ENCODE peak calls at places on chromosomes 3 and 15, in seven cellular contexts. E is left ventricle myocardium inferior, X is fibroblast of lung, D is body of pancreas, L is ascending aorta, R is dorsolateral prefrontal cortex, Z is OCI-LY7. I is an unnamed sample.

GRCh38 chr3:81005992-81006391 is 755.5 kb downstream of the GBE1 start:
- DNase-seq in D (no peak), X (no peak), L (no peak), R (no peak), Z (no peak), E (no peak), I (no peak)

GRCh38 chr15:42107483-42107882 is 13.1 kb upstream of the PLA2G4D start:
- DNase-seq in E (no peak), L (no peak), Z (peak), R (peak), X (no peak), D (peak), I (no peak)

GRCh38 chr3:35200056-35200455 is 439.3 kb upstream of the ARPP21 start:
- DNase-seq in L (no peak), Z (no peak), R (no peak), D (no peak), X (no peak), E (no peak), I (peak)

GRCh38 chr3:104437131-104437750 is 929.5 kb upstream of the ALCAM start:
- DNase-seq in R (no peak), E (no peak), Z (no peak), D (peak), L (no peak), X (peak), I (peak)

GRCh38 chr15:35481992-35482391 is 64.0 kb downstream of the DPH6 start:
- DNase-seq in X (peak), R (no peak), D (no peak), L (no peak), E (no peak), Z (no peak), I (peak)

GRCh38 chr15:62066663-62067447 is at the start of gene C2CD4A:
- DNase-seq in D (peak), E (peak), Z (peak), R (peak), X (peak), L (no peak), I (peak)

GRCh38 chr3:35335703-35336102 is 303.6 kb upstream of the ARPP21 start:
- DNase-seq in R (no peak), Z (no peak), D (no peak), L (no peak), X (no peak), E (no peak), I (no peak)

GRCh38 chr3:178505832-178506231 is 30.4 kb upstream of the KCNMB2 start:
- DNase-seq in L (no peak), X (no peak), E (no peak), R (no peak), D (no peak), Z (no peak), I (no peak)

GRCh38 chr15:25416693-25417092 is 22.1 kb downstream of the UBE3A start:
- DNase-seq in Z (peak), X (no peak), E (no peak), R (no peak), D (no peak), L (no peak), I (no peak)

GRCh38 chr3:31106204-31106603 is 211.7 kb upstream of the GADL1 start:
- DNase-seq in R (no peak), E (no peak), D (no peak), L (no peak), X (peak), Z (peak), I (no peak)

GRCh38 chr3:148420251-148420650 is 277.5 kb upstream of the AGTR1 start:
- DNase-seq in X (no peak), Z (no peak), D (no peak), L (no peak), R (no peak), E (no peak), I (no peak)

GRCh38 chr15:51193526-51193925 is 98.8 kb upstream of the TNFAIP8L3 start:
- DNase-seq in X (no peak), R (no peak), D (no peak), Z (no peak), L (no peak), E (no peak), I (no peak)

GRCh38 chr15:43792761-43793493 is 807 bp downstream of the SERF2 start:
- DNase-seq in R (no peak), L (no peak), D (peak), X (no peak), Z (peak), E (no peak), I (no peak)

GRCh38 chr3:134353171-134353825 is 20.9 kb downstream of the AMOTL2 start:
- DNase-seq in D (no peak), E (no peak), R (peak), L (no peak), X (no peak), Z (no peak), I (no peak)

GRCh38 chr15:90031231-90031791 is 30.2 kb downstream of the ZNF710 start:
- DNase-seq in X (peak), E (no peak), R (no peak), D (peak), L (no peak), Z (peak), I (no peak)

GRCh38 chr3:136305879-136306278 is 55.7 kb downstream of the PCCB start:
- DNase-seq in X (peak), D (no peak), E (no peak), R (no peak), Z (peak), L (no peak), I (no peak)

GRCh38 chr3:23495507-23495906 is 292.4 kb downstream of the UBE2E2 start:
- DNase-seq in L (no peak), E (no peak), D (no peak), R (no peak), Z (no peak), X (no peak), I (no peak)

GRCh38 chr15:99536422-99537033 is 29.3 kb upstream of the MEF2A start:
- DNase-seq in L (peak), R (no peak), X (peak), D (peak), E (no peak), Z (no peak), I (peak)

GRCh38 chr3:160564949-160565441 is 376 bp downstream of the KPNA4 start:
- DNase-seq in X (peak), D (peak), E (peak), Z (peak), L (peak), R (peak), I (no peak)

GRCh38 chr3:23325466-23326065 is 122.4 kb downstream of the UBE2E2 start:
- DNase-seq in L (no peak), D (no peak), R (no peak), E (no peak), Z (peak), X (no peak), I (no peak)

GRCh38 chr15:101275018-101275417 is 2.3 kb downstream of the SELENOS start:
- DNase-seq in L (no peak), E (no peak), R (no peak), Z (no peak), X (no peak), D (no peak), I (no peak)

GRCh38 chr15:25862469-25863066 is 559 bp downstream of the ATP10A start:
- DNase-seq in D (no peak), E (no peak), Z (no peak), X (peak), L (no peak), R (no peak), I (no peak)

GRCh38 chr15:94174399-94174802 is 57.0 kb upstream of the MCTP2 start:
- DNase-seq in X (peak), L (no peak), R (no peak), Z (peak), D (peak), E (no peak), I (no peak)

GRCh38 chr15:56918907-56919707 is 663 bp downstream of the TCF12 start:
- DNase-seq in L (no peak), X (peak), D (peak), E (peak), R (no peak), Z (peak), I (no peak)

GRCh38 chr15:89143503-89144162 is 55.4 kb downstream of the ABHD2 start:
- DNase-seq in X (peak), E (no peak), R (no peak), Z (no peak), L (no peak), D (peak), I (no peak)

GRCh38 chr15:70198441-70199123 is 100.9 kb upstream of the TLE3 start:
- DNase-seq in E (no peak), R (no peak), D (no peak), X (no peak), L (no peak), Z (no peak), I (no peak)

GRCh38 chr15:73832657-73833056 is 40.7 kb upstream of the TBC1D21 start:
- DNase-seq in X (no peak), R (no peak), L (no peak), E (no peak), Z (no peak), D (no peak), I (no peak)

GRCh38 chr3:119293105-119293683 is 989 bp upstream of the ARHGAP31 start:
- DNase-seq in E (no peak), D (no peak), Z (no peak), R (no peak), L (no peak), X (peak), I (no peak)

GRCh38 chr3:37599779-37600178 is 261.9 kb upstream of the CTDSPL start:
- DNase-seq in R (no peak), Z (no peak), X (no peak), E (no peak), L (no peak), D (no peak), I (no peak)
- TF ChIP-seq CTCF in R (no peak), Z (no peak), X (no peak), E (no peak), L (no peak), D (no peak), I (no peak)

GRCh38 chr3:129604223-129604941 is 2.1 kb downstream of the PLXND1 start:
- DNase-seq in L (no peak), E (no peak), D (no peak), Z (no peak), X (no peak), R (no peak), I (no peak)
- H3K4me3 ChIP-seq in L (peak), E (peak), D (no peak), Z (no peak), X (peak), R (peak), I (peak)

DNA sequence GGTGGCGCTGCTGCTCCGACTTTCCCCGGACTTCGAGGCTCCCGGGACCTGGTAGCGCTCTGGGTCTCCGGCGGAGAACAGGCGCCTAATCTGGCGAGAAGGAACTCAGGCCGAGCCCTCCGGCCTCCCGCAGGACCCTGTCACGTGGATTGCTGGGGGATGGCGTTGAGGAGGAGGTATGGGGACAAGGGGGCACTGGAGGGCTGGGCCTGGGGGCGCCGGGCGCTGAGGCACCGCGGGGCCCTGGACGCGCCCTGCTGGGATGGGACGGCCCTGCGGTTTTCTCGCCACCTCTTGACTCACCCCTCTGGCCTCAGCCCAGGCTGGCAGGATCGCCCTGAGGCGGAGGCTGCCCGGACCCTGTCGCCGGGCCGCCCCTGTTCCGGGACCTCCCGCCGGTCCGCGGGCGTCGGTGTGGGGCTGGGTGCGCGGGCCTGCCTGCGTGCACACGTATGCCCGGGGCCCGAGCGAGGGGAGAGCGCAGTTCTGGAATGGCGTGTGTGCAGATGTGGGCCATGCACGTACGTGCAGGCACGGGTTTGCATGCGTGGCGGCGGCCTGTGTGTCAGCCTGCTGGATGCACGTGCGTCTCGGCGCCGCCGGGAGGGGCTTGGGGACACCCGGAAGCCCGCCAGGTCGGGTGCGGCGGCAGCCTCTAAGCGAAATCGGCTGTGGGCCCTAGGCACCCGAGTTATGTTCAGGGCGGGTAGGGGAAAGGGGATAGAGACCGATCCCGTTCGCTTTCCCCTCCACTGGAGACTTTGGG is 752 bp downstream of the C15orf39 start:
- DNase-seq in E (peak), R (no peak), L (peak), Z (peak), X (peak), D (peak), I (no peak)
- TF ChIP-seq CTCF in E (peak), R (peak), L (peak), Z (peak), X (peak), D (no peak), I (no peak)

GRCh38 chr15:67136802-67137201 is 71.4 kb downstream of the SMAD3 start:
- DNase-seq in E (no peak), L (no peak), X (no peak), R (no peak), Z (no peak), D (no peak), I (no peak)
- H3K4me3 ChIP-seq in E (no peak), L (no peak), X (no peak), R (no peak), Z (no peak), D (no peak), I (no peak)

GRCh38 chr3:49134471-49135265 is 1.8 kb upstream of the LAMB2 start:
- DNase-seq in D (no peak), R (no peak), L (no peak), X (no peak), E (no peak), Z (no peak), I (no peak)
- TF ChIP-seq CTCF in D (no peak), R (no peak), L (no peak), X (no peak), E (no peak), Z (peak), I (no peak)

GRCh38 chr15:40088929-40089755 is 19.5 kb downstream of the BMF start:
- DNase-seq in D (no peak), L (no peak), Z (no peak), E (no peak), R (no peak), X (no peak), I (peak)
- H3K4me3 ChIP-seq in D (no peak), L (no peak), Z (no peak), E (no peak), R (no peak), X (no peak), I (no peak)